ENCODE peak calls at places on chromosome 9, in six cellular contexts. H is NT2/D1; U is activated T-helper 9 cell treated with anti-CD3 and anti-CD28 coated beads, Interleukin-2, amount 50 U/mL, for 16 hours; G is heart right ventricle; J is nucleus accumbens; F is CD4-positive, alpha-beta memory T cell. X is an unnamed sample.

GRCh38 chr9:95574176-95574575 is 57.4 kb upstream of the PTCH1 start:
- DNase-seq in J (no peak), H (no peak), F (no peak), U (no peak), G (no peak), X (no peak)

GRCh38 chr9:93151097-93151784 is 17.2 kb upstream of the NINJ1 start:
- DNase-seq in H (no peak), G (no peak), J (no peak), U (no peak), F (no peak), X (no peak)

GRCh38 chr9:92151691-92152393 is 36.6 kb upstream of the SPTLC1 start:
- DNase-seq in J (no peak), H (no peak), U (no peak), F (no peak), G (no peak), X (no peak)

GRCh38 chr9:107674937-107675277 is 185.3 kb upstream of the KLF4 start:
- DNase-seq in J (no peak), H (no peak), U (no peak), F (no peak), G (no peak), X (peak)

GRCh38 chr9:135743021-135743420 is 41.0 kb downstream of the KCNT1 start:
- DNase-seq in J (no peak), G (no peak), H (no peak), F (no peak), U (no peak), X (no peak)

GRCh38 chr9:122050167-122050566 is 42.9 kb downstream of the TTLL11 start:
- DNase-seq in H (no peak), J (no peak), U (no peak), F (no peak), G (no peak), X (no peak)

GRCh38 chr9:89984214-89984613 is 379.4 kb downstream of the GADD45G start:
- DNase-seq in H (no peak), G (no peak), F (no peak), U (no peak), J (no peak), X (no peak)

GRCh38 chr9:110814159-110814558 is 145.6 kb downstream of the MUSK start:
- DNase-seq in F (no peak), G (no peak), U (no peak), H (no peak), J (no peak), X (no peak)

GRCh38 chr9:97788763-97789663 is 64.0 kb upstream of the FOXE1 start:
- DNase-seq in U (no peak), J (no peak), F (no peak), G (no peak), H (no peak), X (no peak)

GRCh38 chr9:98873535-98874432 is 66.3 kb downstream of the GALNT12 start:
- DNase-seq in H (no peak), F (no peak), G (peak), U (no peak), J (no peak), X (peak)

GRCh38 chr9:123406691-123407536 is 50.9 kb downstream of the CRB2 start:
- DNase-seq in G (no peak), F (no peak), H (peak), J (no peak), U (no peak), X (no peak)

GRCh38 chr9:98906273-98907040 is 37.2 kb upstream of the COL15A1 start:
- DNase-seq in F (no peak), U (no peak), G (peak), H (no peak), J (no peak), X (peak)

GRCh38 chr9:83937861-83938455 is 16.7 kb upstream of the KIF27 start:
- DNase-seq in F (peak), J (no peak), H (peak), U (no peak), G (no peak), X (no peak)

GRCh38 chr9:81489048-81489447 is 200.3 kb downstream of the TLE1 start:
- DNase-seq in F (no peak), U (no peak), H (no peak), J (no peak), G (no peak), X (no peak)

GRCh38 chr9:127418037-127418471 is 6.1 kb upstream of the ZNF79 start:
- DNase-seq in G (no peak), H (peak), J (no peak), F (peak), U (peak), X (no peak)

GRCh38 chr9:123550012-123550411 is 194.0 kb downstream of the CRB2 start:
- DNase-seq in F (no peak), G (no peak), J (no peak), H (no peak), U (no peak), X (no peak)

GRCh38 chr9:114031948-114032688 is 46.0 kb downstream of the AMBP start:
- DNase-seq in J (no peak), F (no peak), U (no peak), H (no peak), G (no peak), X (no peak)

GRCh38 chr9:89376286-89376685 is 58.0 kb downstream of the SECISBP2 start:
- DNase-seq in F (no peak), H (no peak), G (no peak), J (no peak), U (no peak), X (no peak)

GRCh38 chr9:121772600-121773285 is 121.3 kb downstream of the DAB2IP start:
- DNase-seq in U (no peak), F (no peak), H (no peak), J (peak), G (peak), X (peak)

GRCh38 chr9:137300607-137301085 is 1.4 kb downstream of the NRARP start:
- DNase-seq in F (no peak), G (peak), U (no peak), J (no peak), H (no peak), X (no peak)

GRCh38 chr9:101027733-101028345 is 688 bp upstream of the PLPPR1 start:
- DNase-seq in H (no peak), G (no peak), U (no peak), F (no peak), J (no peak), X (no peak)

GRCh38 chr9:76996700-76997099 is 22.8 kb upstream of the FOXB2 start:
- DNase-seq in U (no peak), J (peak), F (no peak), G (peak), H (no peak), X (peak)

GRCh38 chr9:89359018-89359417 is 40.7 kb downstream of the SECISBP2 start:
- DNase-seq in U (no peak), H (no peak), G (no peak), F (no peak), J (no peak), X (no peak)

GRCh38 chr9:113505963-113506624 is 42.6 kb downstream of the RGS3 start:
- DNase-seq in H (peak), G (no peak), F (no peak), U (no peak), J (no peak), X (no peak)

GRCh38 chr9:93908591-93909241 is 46.4 kb downstream of the BARX1 start:
- DNase-seq in G (no peak), U (no peak), J (no peak), H (no peak), F (no peak), X (no peak)

GRCh38 chr9:127035948-127036347 is 86.5 kb downstream of the ANGPTL2 start:
- DNase-seq in F (no peak), H (no peak), U (no peak), G (peak), J (peak), X (peak)

GRCh38 chr9:3809724-3810123 is 283.9 kb upstream of the RFX3 start:
- DNase-seq in G (no peak), F (no peak), J (no peak), U (no peak), H (no peak), X (no peak)

GRCh38 chr9:107410045-107410819 is 79.3 kb downstream of the KLF4 start:
- DNase-seq in F (no peak), J (no peak), U (no peak), G (no peak), H (no peak), X (no peak)

GRCh38 chr9:113042884-113043657 is 13.5 kb downstream of the ZFP37 start:
- DNase-seq in U (no peak), J (no peak), G (no peak), H (no peak), F (no peak), X (no peak)

GRCh38 chr9:111926421-111926875 is 29.8 kb downstream of the UGCG start:
- DNase-seq in U (peak), J (no peak), H (no peak), F (peak), G (peak), X (no peak)